ENCODE peak calls at places on chromosomes 11 and 22, in five cellular contexts. One of them, this sample, is unnamed.

GRCh38 chr22:19870153-19871022 is 15.7 kb upstream of the GNB1L start:
- DNase-seq in cardiac muscle cell: no peak
- DNase-seq in GM12865: no peak
- DNase-seq in mammary epithelial cell: no peak
- DNase-seq in upper lobe of right lung: peak; percentile 53
- DNase-seq in this sample: no peak

GRCh38 chr11:130894322-130895025 is 21.8 kb downstream of the SNX19 start:
- DNase-seq in upper lobe of right lung: peak; percentile 64
- DNase-seq in cardiac muscle cell: peak; percentile 77
- DNase-seq in mammary epithelial cell: peak; percentile 46
- DNase-seq in GM12865: peak; percentile 74
- DNase-seq in this sample: peak; percentile 85

GRCh38 chr11:1291295-1292017 is 18.0 kb downstream of the TOLLIP start:
- DNase-seq in upper lobe of right lung: peak; percentile 46
- DNase-seq in mammary epithelial cell: no peak
- DNase-seq in cardiac muscle cell: no peak
- DNase-seq in GM12865: no peak
- DNase-seq in this sample: no peak

GRCh38 chr11:82045748-82046457 is 687.8 kb downstream of the FAM181B start:
- DNase-seq in cardiac muscle cell: no peak
- DNase-seq in mammary epithelial cell: no peak
- DNase-seq in GM12865: no peak
- DNase-seq in upper lobe of right lung: no peak
- DNase-seq in this sample: no peak

GRCh38 chr11:73242291-73243092 is 24.4 kb downstream of the P2RY2 start:
- DNase-seq in mammary epithelial cell: peak; percentile 63
- DNase-seq in GM12865: peak; percentile 86
- DNase-seq in cardiac muscle cell: peak; percentile 78
- DNase-seq in upper lobe of right lung: peak; percentile 85
- DNase-seq in this sample: peak; percentile 70

GRCh38 chr11:81990659-81991443 is 742.8 kb downstream of the FAM181B start:
- DNase-seq in cardiac muscle cell: no peak
- DNase-seq in GM12865: no peak
- DNase-seq in mammary epithelial cell: no peak
- DNase-seq in upper lobe of right lung: no peak
- DNase-seq in this sample: no peak

GRCh38 chr22:44703269-44703870 is 1.4 kb downstream of the PRR5 start:
- DNase-seq in cardiac muscle cell: no peak
- DNase-seq in GM12865: no peak
- DNase-seq in upper lobe of right lung: no peak
- DNase-seq in mammary epithelial cell: no peak
- DNase-seq in this sample: no peak

GRCh38 chr22:42793848-42794405 is 63.1 kb downstream of the ARFGAP3 start:
- DNase-seq in GM12865: no peak
- DNase-seq in cardiac muscle cell: no peak
- DNase-seq in upper lobe of right lung: peak; percentile 52
- DNase-seq in mammary epithelial cell: no peak
- DNase-seq in this sample: no peak

GRCh38 chr11:118883368-118884071 is at the start of gene CXCR5:
- DNase-seq in upper lobe of right lung: no peak
- DNase-seq in mammary epithelial cell: no peak
- DNase-seq in GM12865: peak; percentile 80
- DNase-seq in cardiac muscle cell: no peak
- DNase-seq in this sample: no peak

GRCh38 chr11:68796779-68797178 is 44.9 kb downstream of the CPT1A start:
- DNase-seq in cardiac muscle cell: no peak
- DNase-seq in upper lobe of right lung: no peak
- DNase-seq in GM12865: no peak
- DNase-seq in mammary epithelial cell: no peak
- DNase-seq in this sample: no peak

GRCh38 chr11:128148208-128148607 is 439.1 kb downstream of the ETS1 start:
- DNase-seq in upper lobe of right lung: no peak
- DNase-seq in GM12865: no peak
- DNase-seq in mammary epithelial cell: no peak
- DNase-seq in cardiac muscle cell: no peak
- DNase-seq in this sample: no peak

GRCh38 chr11:27392715-27393114 is 29.7 kb upstream of the CCDC34 start:
- DNase-seq in GM12865: no peak
- DNase-seq in cardiac muscle cell: peak; percentile 63
- DNase-seq in mammary epithelial cell: peak; percentile 56
- DNase-seq in upper lobe of right lung: no peak
- DNase-seq in this sample: peak; percentile 23

GRCh38 chr11:36657610-36658225 is 59.7 kb upstream of the RAG2 start:
- DNase-seq in upper lobe of right lung: no peak
- DNase-seq in cardiac muscle cell: no peak
- DNase-seq in mammary epithelial cell: no peak
- DNase-seq in GM12865: no peak
- DNase-seq in this sample: no peak

GRCh38 chr11:11215944-11216343 is 137.1 kb downstream of the CSNK2A3 start:
- DNase-seq in GM12865: no peak
- DNase-seq in upper lobe of right lung: no peak
- DNase-seq in mammary epithelial cell: no peak
- DNase-seq in cardiac muscle cell: no peak
- DNase-seq in this sample: no peak

GRCh38 chr22:20431520-20432237 is 5.9 kb downstream of the SCARF2 start:
- DNase-seq in GM12865: no peak
- DNase-seq in mammary epithelial cell: no peak
- DNase-seq in cardiac muscle cell: no peak
- DNase-seq in upper lobe of right lung: peak; percentile 65
- DNase-seq in this sample: no peak

GRCh38 chr11:66363805-66364535 is 7.6 kb downstream of the SLC29A2 start:
- DNase-seq in GM12865: peak; percentile 68
- DNase-seq in upper lobe of right lung: peak; percentile 81
- DNase-seq in cardiac muscle cell: no peak
- DNase-seq in mammary epithelial cell: no peak
- DNase-seq in this sample: peak; percentile 47

GRCh38 chr11:129544691-129545090 is 169.0 kb downstream of the BARX2 start:
- DNase-seq in cardiac muscle cell: no peak
- DNase-seq in upper lobe of right lung: no peak
- DNase-seq in mammary epithelial cell: no peak
- DNase-seq in GM12865: no peak
- DNase-seq in this sample: no peak

GRCh38 chr11:76394411-76394810 is 13.3 kb downstream of the GVQW3 start:
- DNase-seq in mammary epithelial cell: no peak
- DNase-seq in upper lobe of right lung: no peak
- DNase-seq in GM12865: no peak
- DNase-seq in cardiac muscle cell: no peak
- DNase-seq in this sample: no peak

GRCh38 chr11:102604011-102604410 is 21.1 kb downstream of the MMP20 start:
- DNase-seq in cardiac muscle cell: no peak
- DNase-seq in upper lobe of right lung: no peak
- DNase-seq in mammary epithelial cell: peak; percentile 12
- DNase-seq in GM12865: no peak
- DNase-seq in this sample: no peak

GRCh38 chr11:134558258-134558835 is 146.3 kb upstream of the B3GAT1 start:
- DNase-seq in mammary epithelial cell: no peak
- DNase-seq in upper lobe of right lung: peak; percentile 12
- DNase-seq in cardiac muscle cell: no peak
- DNase-seq in GM12865: no peak
- DNase-seq in this sample: no peak

GRCh38 chr11:16191852-16192240 is 164.5 kb downstream of the SOX6 start:
- DNase-seq in mammary epithelial cell: no peak
- DNase-seq in upper lobe of right lung: no peak
- DNase-seq in GM12865: no peak
- DNase-seq in cardiac muscle cell: no peak
- DNase-seq in this sample: no peak

GRCh38 chr11:70029115-70029830 is 48.8 kb upstream of the ANO1 start:
- DNase-seq in GM12865: no peak
- DNase-seq in upper lobe of right lung: no peak
- DNase-seq in mammary epithelial cell: no peak
- DNase-seq in cardiac muscle cell: peak; percentile 31
- DNase-seq in this sample: no peak

GRCh38 chr22:20399866-20400605 is 6.1 kb downstream of the ZNF74 start:
- DNase-seq in mammary epithelial cell: no peak
- DNase-seq in upper lobe of right lung: no peak
- DNase-seq in cardiac muscle cell: no peak
- DNase-seq in GM12865: no peak
- DNase-seq in this sample: no peak

GRCh38 chr22:43376765-43377485 is 33.8 kb upstream of the SCUBE1 start:
- DNase-seq in upper lobe of right lung: no peak
- DNase-seq in GM12865: peak; percentile 93
- DNase-seq in cardiac muscle cell: no peak
- DNase-seq in mammary epithelial cell: no peak
- DNase-seq in this sample: no peak

GRCh38 chr11:46388619-46389449 is 2.7 kb downstream of the CHRM4 start:
- DNase-seq in upper lobe of right lung: no peak
- DNase-seq in cardiac muscle cell: peak; percentile 67
- DNase-seq in GM12865: no peak
- DNase-seq in mammary epithelial cell: no peak
- DNase-seq in this sample: no peak

GRCh38 chr11:62552465-62552782 is 5.8 kb upstream of the AHNAK start:
- DNase-seq in upper lobe of right lung: no peak
- DNase-seq in cardiac muscle cell: no peak
- DNase-seq in mammary epithelial cell: no peak
- DNase-seq in GM12865: no peak
- DNase-seq in this sample: no peak

GRCh38 chr11:2321311-2321683 is 19.5 kb downstream of the TSPAN32 start:
- DNase-seq in mammary epithelial cell: no peak
- DNase-seq in GM12865: no peak
- DNase-seq in cardiac muscle cell: no peak
- DNase-seq in upper lobe of right lung: no peak
- DNase-seq in this sample: no peak

GRCh38 chr11:8685820-8686219 is 3.2 kb downstream of the RPL27A start:
- DNase-seq in mammary epithelial cell: no peak
- DNase-seq in upper lobe of right lung: no peak
- DNase-seq in GM12865: peak; percentile 15
- DNase-seq in cardiac muscle cell: no peak
- DNase-seq in this sample: no peak

GRCh38 chr11:8686325-8686724 is 3.7 kb downstream of the RPL27A start:
- DNase-seq in mammary epithelial cell: no peak
- DNase-seq in GM12865: no peak
- DNase-seq in cardiac muscle cell: no peak
- DNase-seq in upper lobe of right lung: no peak
- DNase-seq in this sample: no peak

GRCh38 chr11:8690374-8691342 is 8.1 kb downstream of the RPL27A start:
- DNase-seq in GM12865: no peak
- DNase-seq in mammary epithelial cell: no peak
- DNase-seq in upper lobe of right lung: no peak
- DNase-seq in cardiac muscle cell: no peak
- DNase-seq in this sample: no peak

GRCh38 chr11:8689726-8690255 is 7.2 kb downstream of the RPL27A start:
- DNase-seq in upper lobe of right lung: no peak
- DNase-seq in GM12865: no peak
- DNase-seq in cardiac muscle cell: no peak
- DNase-seq in mammary epithelial cell: no peak
- DNase-seq in this sample: no peak

DNA sequence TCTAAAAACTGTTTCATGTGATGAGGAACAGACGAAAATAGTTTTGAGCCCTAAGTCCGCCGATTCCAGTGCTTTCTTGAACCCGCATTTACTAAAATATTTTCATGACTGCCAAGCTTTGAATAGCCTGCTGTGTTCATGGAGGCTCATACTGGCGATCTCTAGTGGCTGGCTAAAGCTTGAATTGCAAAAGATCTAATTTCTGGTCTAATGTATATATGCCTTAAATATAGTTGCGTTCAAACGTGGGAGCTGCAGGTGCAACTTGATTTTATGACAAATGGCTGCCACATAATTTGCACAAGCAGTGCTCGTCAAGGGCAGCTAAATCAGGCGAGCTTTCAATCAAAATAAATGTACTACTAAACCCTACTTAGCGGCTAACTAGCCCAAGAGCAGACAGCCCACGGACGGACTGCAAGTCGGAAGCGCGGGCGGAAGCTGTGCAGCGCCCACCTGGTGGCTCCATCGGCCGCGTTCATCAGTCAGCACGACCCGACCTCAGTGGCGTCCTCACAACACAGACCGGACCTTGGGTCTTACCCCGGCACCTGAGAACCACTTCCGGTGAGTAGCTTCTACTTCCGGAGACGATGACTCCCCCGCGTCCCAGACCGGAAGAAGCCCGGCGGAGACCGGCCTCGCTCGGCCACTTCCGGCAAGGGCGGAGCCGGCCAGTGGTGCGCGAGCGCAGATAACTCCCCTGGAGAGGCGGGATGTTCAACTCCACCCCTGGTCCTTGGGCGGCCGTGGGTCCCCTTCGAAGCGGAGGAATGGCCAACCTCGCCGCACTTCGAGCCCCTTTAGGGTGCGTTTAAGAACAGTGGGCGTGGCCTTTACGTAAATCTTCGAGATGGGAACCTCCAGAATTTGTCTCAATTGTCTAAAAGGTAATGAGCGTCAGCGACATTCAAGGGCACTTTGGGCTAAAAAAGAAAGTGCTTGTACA is 6.1 kb downstream of the RPL27A start:
- DNase-seq in upper lobe of right lung: peak; percentile 97
- DNase-seq in mammary epithelial cell: peak; percentile 95
- DNase-seq in GM12865: peak; percentile 99
- DNase-seq in cardiac muscle cell: peak; percentile 97
- DNase-seq in this sample: peak; percentile 97
- TF ChIP-seq CTCF in upper lobe of right lung: peak; percentile 13
- TF ChIP-seq CTCF in mammary epithelial cell: peak; percentile 8
- TF ChIP-seq CTCF in GM12865: peak; percentile 5
- TF ChIP-seq CTCF in cardiac muscle cell: peak; percentile 3
- TF ChIP-seq CTCF in this sample: no peak

DNA sequence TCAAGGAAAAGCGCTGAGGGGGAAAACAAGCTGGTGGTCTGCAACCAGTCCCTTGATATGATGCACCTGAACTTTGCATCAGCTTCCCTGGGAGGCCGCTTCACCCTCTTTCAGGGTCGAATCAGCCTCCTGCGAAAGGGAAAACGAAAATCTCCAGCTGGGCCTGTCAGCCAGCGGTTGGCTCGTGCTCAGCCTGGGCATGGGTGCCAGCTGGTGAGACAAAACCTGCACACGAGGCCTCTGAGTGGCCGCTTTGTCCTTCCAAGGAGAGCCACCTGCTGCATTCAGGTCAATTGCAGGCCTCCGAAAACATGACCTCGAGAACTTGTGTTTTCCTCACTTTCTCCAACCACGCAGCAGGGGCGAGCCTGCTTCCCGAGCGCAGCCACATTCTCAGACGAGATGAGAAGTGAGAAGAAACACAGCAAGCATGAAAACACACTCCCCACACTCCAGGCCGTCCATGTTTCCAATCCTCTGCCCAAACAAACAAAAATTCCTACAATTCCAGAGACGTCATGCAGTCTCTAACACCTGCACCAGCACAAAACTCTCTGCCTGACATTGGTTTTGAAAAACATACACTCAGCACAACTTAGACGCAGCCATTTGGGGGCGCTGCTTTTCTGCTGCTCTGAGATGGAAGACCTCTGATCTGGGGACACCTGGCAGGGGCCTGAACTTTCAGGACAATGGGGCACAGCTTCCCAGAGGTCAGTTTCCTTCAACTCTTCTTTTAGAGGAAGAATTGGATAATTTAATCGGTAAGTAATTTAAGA is 77.1 kb downstream of the DHCR7 start:
- DNase-seq in upper lobe of right lung: no peak
- DNase-seq in GM12865: no peak
- DNase-seq in cardiac muscle cell: no peak
- DNase-seq in mammary epithelial cell: no peak
- DNase-seq in this sample: no peak
- TF ChIP-seq CTCF in upper lobe of right lung: no peak
- TF ChIP-seq CTCF in GM12865: peak; percentile 4
- TF ChIP-seq CTCF in cardiac muscle cell: no peak
- TF ChIP-seq CTCF in mammary epithelial cell: no peak
- TF ChIP-seq CTCF in this sample: no peak

GRCh38 chr11:93017821-93018690 is 48.6 kb downstream of the MTNR1B start:
- DNase-seq in cardiac muscle cell: no peak
- DNase-seq in GM12865: no peak
- DNase-seq in mammary epithelial cell: peak; percentile 38
- DNase-seq in upper lobe of right lung: no peak
- DNase-seq in this sample: peak; percentile 95
- TF ChIP-seq CTCF in cardiac muscle cell: no peak
- TF ChIP-seq CTCF in GM12865: no peak
- TF ChIP-seq CTCF in mammary epithelial cell: peak; percentile 48
- TF ChIP-seq CTCF in upper lobe of right lung: no peak
- TF ChIP-seq CTCF in this sample: peak; percentile 31

GRCh38 chr22:25072406-25072805 is 119.9 kb downstream of the KIAA1671 start:
- DNase-seq in upper lobe of right lung: no peak
- DNase-seq in mammary epithelial cell: no peak
- DNase-seq in cardiac muscle cell: no peak
- DNase-seq in GM12865: no peak
- DNase-seq in this sample: no peak
- TF ChIP-seq CTCF in upper lobe of right lung: no peak
- TF ChIP-seq CTCF in mammary epithelial cell: no peak
- TF ChIP-seq CTCF in cardiac muscle cell: no peak
- TF ChIP-seq CTCF in GM12865: no peak
- TF ChIP-seq CTCF in this sample: no peak